ENCODE peak calls at places on chromosome 13, in five cellular contexts. One of them, this sample, is unnamed.

GRCh38 chr13:73307481-73307880 is 248.7 kb downstream of the KLF5 start:
- DNase-seq in H1: no peak
- DNase-seq in tibial nerve: no peak
- DNase-seq in transverse colon: peak; percentile 34
- DNase-seq in ovary: no peak
- DNase-seq in this sample: no peak

GRCh38 chr13:45700971-45701900 is 884 bp upstream of the CBY2 start:
- DNase-seq in H1: no peak
- DNase-seq in tibial nerve: no peak
- DNase-seq in transverse colon: no peak
- DNase-seq in ovary: no peak
- DNase-seq in this sample: no peak

GRCh38 chr13:29857089-29857488 is 6.7 kb upstream of the UBL3 start:
- DNase-seq in H1: no peak
- DNase-seq in tibial nerve: no peak
- DNase-seq in transverse colon: no peak
- DNase-seq in ovary: no peak
- DNase-seq in this sample: peak; percentile 46

GRCh38 chr13:63307239-63307638 is 1891.6 kb upstream of the PCDH20 start:
- DNase-seq in H1: no peak
- DNase-seq in tibial nerve: no peak
- DNase-seq in transverse colon: no peak
- DNase-seq in ovary: no peak
- DNase-seq in this sample: no peak

GRCh38 chr13:25319781-25320180 is 18.4 kb downstream of the NUP58 start:
- DNase-seq in H1: no peak
- DNase-seq in tibial nerve: no peak
- DNase-seq in transverse colon: no peak
- DNase-seq in ovary: no peak
- DNase-seq in this sample: no peak

GRCh38 chr13:35855531-35856019 is 275.6 kb downstream of the DCLK1 start:
- DNase-seq in H1: peak; percentile 66
- DNase-seq in tibial nerve: no peak
- DNase-seq in transverse colon: no peak
- DNase-seq in ovary: no peak
- DNase-seq in this sample: no peak

GRCh38 chr13:24540236-24541126 is 27.9 kb upstream of the PARP4 start:
- DNase-seq in H1: peak; percentile 95
- DNase-seq in tibial nerve: no peak
- DNase-seq in transverse colon: no peak
- DNase-seq in ovary: no peak
- DNase-seq in this sample: no peak

GRCh38 chr13:47455581-47455980 is 545.5 kb downstream of the SUCLA2 start:
- DNase-seq in H1: no peak
- DNase-seq in tibial nerve: no peak
- DNase-seq in transverse colon: no peak
- DNase-seq in ovary: no peak
- DNase-seq in this sample: no peak

GRCh38 chr13:98273824-98274786 is 97.0 kb upstream of the RNF113B start:
- DNase-seq in H1: no peak
- DNase-seq in tibial nerve: no peak
- DNase-seq in transverse colon: no peak
- DNase-seq in ovary: no peak
- DNase-seq in this sample: no peak

GRCh38 chr13:26538363-26539317 is 18.8 kb upstream of the WASF3 start:
- DNase-seq in H1: no peak
- DNase-seq in tibial nerve: no peak
- DNase-seq in transverse colon: no peak
- DNase-seq in ovary: no peak
- DNase-seq in this sample: no peak

GRCh38 chr13:98228661-98229349 is 51.7 kb upstream of the RNF113B start:
- DNase-seq in H1: no peak
- DNase-seq in tibial nerve: no peak
- DNase-seq in transverse colon: no peak
- DNase-seq in ovary: no peak
- DNase-seq in this sample: no peak

GRCh38 chr13:23858586-23858985 is 30.6 kb downstream of the MIPEP start:
- DNase-seq in H1: no peak
- DNase-seq in tibial nerve: no peak
- DNase-seq in transverse colon: no peak
- DNase-seq in ovary: no peak
- DNase-seq in this sample: no peak

GRCh38 chr13:33649212-33649917 is 168.6 kb upstream of the RFC3 start:
- DNase-seq in H1: no peak
- DNase-seq in tibial nerve: no peak
- DNase-seq in transverse colon: no peak
- DNase-seq in ovary: no peak
- DNase-seq in this sample: no peak

GRCh38 chr13:80436571-80437169 is 95.7 kb upstream of the SPRY2 start:
- DNase-seq in H1: no peak
- DNase-seq in tibial nerve: peak; percentile 25
- DNase-seq in transverse colon: no peak
- DNase-seq in ovary: no peak
- DNase-seq in this sample: no peak

GRCh38 chr13:33158271-33158670 is 127.3 kb downstream of the STARD13 start:
- DNase-seq in H1: no peak
- DNase-seq in tibial nerve: no peak
- DNase-seq in transverse colon: no peak
- DNase-seq in ovary: no peak
- DNase-seq in this sample: no peak

GRCh38 chr13:42022796-42023493 is 25.5 kb upstream of the DGKH start:
- DNase-seq in H1: no peak
- DNase-seq in tibial nerve: no peak
- DNase-seq in transverse colon: no peak
- DNase-seq in ovary: no peak
- DNase-seq in this sample: no peak

GRCh38 chr13:49858183-49858856 is 65.8 kb upstream of the KPNA3 start:
- DNase-seq in H1: no peak
- DNase-seq in tibial nerve: no peak
- DNase-seq in transverse colon: peak; percentile 10
- DNase-seq in ovary: no peak
- DNase-seq in this sample: no peak

GRCh38 chr13:24668955-24669354 is 11.3 kb upstream of the ATP12A start:
- DNase-seq in H1: no peak
- DNase-seq in tibial nerve: no peak
- DNase-seq in transverse colon: peak; percentile 89
- DNase-seq in ovary: no peak
- DNase-seq in this sample: no peak

GRCh38 chr13:80334582-80335260 is 6.2 kb downstream of the SPRY2 start:
- DNase-seq in H1: no peak
- DNase-seq in tibial nerve: no peak
- DNase-seq in transverse colon: no peak
- DNase-seq in ovary: no peak
- DNase-seq in this sample: no peak

GRCh38 chr13:79901336-79901735 is 420.4 kb downstream of the NDFIP2 start:
- DNase-seq in H1: no peak
- DNase-seq in tibial nerve: no peak
- DNase-seq in transverse colon: no peak
- DNase-seq in ovary: no peak
- DNase-seq in this sample: no peak

GRCh38 chr13:75316427-75316826 is 165.5 kb downstream of the TBC1D4 start:
- DNase-seq in H1: no peak
- DNase-seq in tibial nerve: no peak
- DNase-seq in transverse colon: no peak
- DNase-seq in ovary: no peak
- DNase-seq in this sample: no peak

GRCh38 chr13:79679334-79679733 is 198.4 kb downstream of the NDFIP2 start:
- DNase-seq in H1: peak; percentile 77
- DNase-seq in tibial nerve: peak; percentile 86
- DNase-seq in transverse colon: peak; percentile 79
- DNase-seq in ovary: peak; percentile 77
- DNase-seq in this sample: peak; percentile 81

GRCh38 chr13:97257800-97258799 is 36.0 kb downstream of the MBNL2 start:
- DNase-seq in H1: no peak
- DNase-seq in tibial nerve: peak; percentile 61
- DNase-seq in transverse colon: no peak
- DNase-seq in ovary: no peak
- DNase-seq in this sample: no peak

GRCh38 chr13:36231236-36231635 is 16.9 kb upstream of the SOHLH2 start:
- DNase-seq in H1: no peak
- DNase-seq in tibial nerve: no peak
- DNase-seq in transverse colon: no peak
- DNase-seq in ovary: no peak
- DNase-seq in this sample: no peak

GRCh38 chr13:36395280-36395679 is 37.0 kb upstream of the CCNA1 start:
- DNase-seq in H1: no peak
- DNase-seq in tibial nerve: no peak
- DNase-seq in transverse colon: no peak
- DNase-seq in ovary: no peak
- DNase-seq in this sample: no peak

GRCh38 chr13:109243311-109243951 is 543.0 kb downstream of the IRS2 start:
- DNase-seq in H1: no peak
- DNase-seq in tibial nerve: no peak
- DNase-seq in transverse colon: no peak
- DNase-seq in ovary: no peak
- DNase-seq in this sample: no peak
- TF ChIP-seq EP300 in H1: no peak
- TF ChIP-seq EP300 in tibial nerve: no peak
- TF ChIP-seq EP300 in transverse colon: no peak
- TF ChIP-seq EP300 in ovary: no peak
- TF ChIP-seq EP300 in this sample: no peak

GRCh38 chr13:20713014-20713376 is 9.5 kb downstream of the IL17D start:
- DNase-seq in H1: no peak
- DNase-seq in tibial nerve: no peak
- DNase-seq in transverse colon: no peak
- DNase-seq in ovary: no peak
- DNase-seq in this sample: no peak
- H3K4me3 ChIP-seq in H1: peak overlapping the region; percentile 52
- H3K4me3 ChIP-seq in tibial nerve: no peak overlapping the region
- H3K4me3 ChIP-seq in transverse colon: no peak overlapping the region
- H3K4me3 ChIP-seq in ovary: no peak overlapping the region
- H3K4me3 ChIP-seq in this sample: peak overlapping the region; percentile 26

GRCh38 chr13:41017744-41018582 is 1.2 kb downstream of the ELF1 start:
- DNase-seq in H1: no peak
- DNase-seq in tibial nerve: no peak
- DNase-seq in transverse colon: no peak
- DNase-seq in ovary: no peak
- DNase-seq in this sample: no peak
- TF ChIP-seq POLR2A in H1: no peak
- TF ChIP-seq POLR2A in tibial nerve: no peak
- TF ChIP-seq POLR2A in transverse colon: no peak
- TF ChIP-seq POLR2A in ovary: no peak
- TF ChIP-seq POLR2A in this sample: no peak

DNA sequence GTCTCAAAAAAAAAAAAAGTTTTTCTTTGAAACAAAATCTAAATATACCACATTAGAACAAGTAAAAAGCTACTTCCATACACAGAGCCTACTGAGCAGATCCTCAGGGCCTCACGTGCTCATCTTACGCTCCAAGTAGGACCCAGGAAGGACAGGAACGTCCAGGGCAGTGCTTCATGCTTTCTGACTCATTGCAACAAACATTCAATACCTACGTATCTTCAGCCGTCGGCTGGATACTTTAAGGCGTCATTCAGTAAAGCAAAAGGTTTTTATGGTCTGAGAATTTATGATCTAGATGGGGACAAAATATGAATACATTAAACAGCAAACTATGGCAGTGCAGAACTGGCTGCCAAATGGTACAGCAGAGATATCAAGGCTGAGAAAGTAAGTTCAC is 20.6 kb downstream of the CARS2 start:
- DNase-seq in H1: no peak
- DNase-seq in tibial nerve: no peak
- DNase-seq in transverse colon: no peak
- DNase-seq in ovary: no peak
- DNase-seq in this sample: no peak
- TF ChIP-seq EP300 in H1: no peak
- TF ChIP-seq EP300 in tibial nerve: no peak
- TF ChIP-seq EP300 in transverse colon: peak; percentile 93
- TF ChIP-seq EP300 in ovary: no peak
- TF ChIP-seq EP300 in this sample: no peak

This sample was measured in stomach.